ENCODE peak calls at places on chromosomes 16 and 17, in four cellular contexts. G, O, C and Y are unnamed samples.

GRCh38 chr16:50668368-50669008 is 12.6 kb downstream of the SNX20 start:
- DNase-seq in C (no peak), O (no peak), G (no peak), Y (no peak)

GRCh38 chr16:23729503-23730424 is 16.7 kb upstream of the ERN2 start:
- DNase-seq in O (no peak), C (no peak), G (peak), Y (no peak)

GRCh38 chr17:1144139-1144538 is 35.6 kb downstream of the ABR start:
- DNase-seq in C (no peak), G (no peak), O (no peak), Y (no peak)

GRCh38 chr17:39171933-39172332 is 6.0 kb upstream of the ARL5C start:
- DNase-seq in O (no peak), G (no peak), C (no peak), Y (no peak)

GRCh38 chr17:45843722-45844121 is 959 bp upstream of the SPPL2C start:
- DNase-seq in O (no peak), G (no peak), C (no peak), Y (no peak)

GRCh38 chr17:36773039-36773438 is 164.2 kb upstream of the LHX1 start:
- DNase-seq in G (peak), C (no peak), O (no peak), Y (no peak)

GRCh38 chr16:84062734-84063640 is 20.4 kb upstream of the SLC38A8 start:
- DNase-seq in C (peak), O (peak), G (peak), Y (peak)

GRCh38 chr17:58337600-58338453 is 9.2 kb upstream of the TSPOAP1 start:
- DNase-seq in C (no peak), G (peak), O (peak), Y (peak)

GRCh38 chr17:6928193-6928592 is 67.7 kb upstream of the ALOX12 start:
- DNase-seq in G (no peak), C (no peak), O (no peak), Y (no peak)

GRCh38 chr17:74922172-74922571 is 883 bp downstream of the USH1G start:
- DNase-seq in O (no peak), G (no peak), C (no peak), Y (no peak)

GRCh38 chr16:78925071-78925714 is 675.3 kb downstream of the MAF start:
- DNase-seq in O (peak), C (peak), G (peak), Y (no peak)

GRCh38 chr17:34306466-34306865 is 12.8 kb upstream of the CCL8 start:
- DNase-seq in G (peak), C (peak), O (no peak), Y (no peak)

GRCh38 chr17:8076502-8077266 is 10.8 kb downstream of the ALOX12B start:
- DNase-seq in C (no peak), O (no peak), G (no peak), Y (no peak)

GRCh38 chr16:83925095-83925905 is 26.4 kb downstream of the MLYCD start:
- DNase-seq in C (peak), O (peak), G (no peak), Y (no peak)

GRCh38 chr16:14309906-14310305 is 238.8 kb downstream of the MRTFB start:
- DNase-seq in O (no peak), G (no peak), C (no peak), Y (no peak)

GRCh38 chr17:258045-258734 is 76.7 kb upstream of the DOC2B start:
- DNase-seq in C (no peak), O (no peak), G (no peak), Y (no peak)

DNA sequence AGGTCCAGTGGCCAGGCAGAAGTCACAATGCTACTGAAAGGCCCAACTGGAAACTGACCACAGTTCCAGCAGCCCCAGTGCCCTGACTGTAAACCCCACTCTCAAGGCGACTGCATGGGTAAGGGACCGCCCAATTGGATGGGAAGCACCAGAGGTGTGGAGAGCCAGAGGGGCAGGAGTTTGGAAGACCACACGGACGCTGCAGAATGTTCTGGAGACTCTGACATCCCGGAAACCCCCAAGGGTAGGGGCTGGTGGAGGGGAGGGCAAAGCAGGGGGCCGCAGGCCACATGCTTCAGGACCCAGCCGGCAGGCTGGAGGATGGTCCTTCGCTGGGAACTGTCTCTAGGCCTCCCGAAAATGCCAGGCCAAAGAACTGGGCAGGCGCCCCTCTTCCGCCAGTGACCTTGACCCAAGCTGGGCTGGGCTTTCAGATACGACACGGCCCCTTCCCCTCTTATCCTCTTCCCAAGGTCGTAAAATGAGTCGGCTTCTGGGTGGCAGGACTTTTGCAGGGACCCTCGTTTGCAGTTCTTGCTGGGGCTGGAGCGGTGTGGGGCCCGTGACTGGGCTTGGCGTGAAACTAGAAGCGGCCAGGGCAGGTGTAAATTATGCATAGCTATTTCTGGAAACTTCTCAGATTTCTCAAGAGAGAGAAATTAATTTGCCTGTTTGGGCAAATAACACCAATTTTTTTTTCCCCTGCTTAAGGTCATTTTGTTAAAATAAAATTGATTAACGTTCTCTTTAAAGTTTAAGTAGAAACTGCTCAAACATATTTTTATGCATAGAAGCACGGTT is 110.2 kb downstream of the C16orf78 start:
- DNase-seq in C (no peak), O (no peak), G (peak), Y (no peak)
- H3K4me3 ChIP-seq in C (no peak), O (peak), G (peak), Y (no peak)

DNA sequence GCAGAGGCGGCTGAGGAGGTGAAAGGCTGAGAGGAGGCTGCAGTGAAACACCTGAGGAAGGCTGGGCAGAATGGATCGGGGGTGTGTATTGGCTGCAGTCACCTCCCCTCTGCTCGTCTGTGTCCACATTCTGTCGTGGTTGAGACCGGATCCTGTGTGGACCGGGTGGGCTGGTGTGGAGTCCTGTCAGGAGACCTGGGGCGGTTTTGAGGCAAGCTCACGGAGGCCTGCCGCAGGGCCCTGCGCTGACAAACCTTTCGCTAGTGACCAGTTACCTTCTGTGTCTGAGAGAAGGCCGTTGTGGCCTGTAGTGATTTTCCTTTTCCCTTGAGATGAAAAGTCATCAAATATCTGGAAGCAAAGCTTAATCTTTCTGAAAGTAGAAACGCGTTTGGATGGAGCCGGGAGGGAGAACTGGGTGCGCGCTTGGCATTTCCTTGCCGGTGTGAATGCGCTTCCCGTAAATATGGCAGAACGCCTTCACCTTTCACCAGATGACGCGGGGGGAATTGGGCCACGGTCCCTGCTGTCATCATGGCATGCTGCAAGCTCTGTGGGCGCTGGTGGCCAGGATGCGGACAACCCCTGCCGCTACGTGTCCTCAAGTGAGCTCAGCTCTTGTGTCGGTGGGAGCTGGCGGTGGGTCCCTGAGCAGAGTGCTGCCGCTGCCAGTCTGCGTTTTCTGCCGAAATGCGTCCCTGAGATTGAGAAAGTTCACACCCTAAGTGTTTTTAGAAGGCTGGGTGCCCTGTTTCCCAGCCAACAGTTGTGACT is 6.2 kb downstream of the BANP start:
- DNase-seq in C (no peak), G (no peak), O (no peak), Y (no peak)
- H3K4me3 ChIP-seq in C (no peak), G (no peak), O (peak), Y (no peak)

DNA sequence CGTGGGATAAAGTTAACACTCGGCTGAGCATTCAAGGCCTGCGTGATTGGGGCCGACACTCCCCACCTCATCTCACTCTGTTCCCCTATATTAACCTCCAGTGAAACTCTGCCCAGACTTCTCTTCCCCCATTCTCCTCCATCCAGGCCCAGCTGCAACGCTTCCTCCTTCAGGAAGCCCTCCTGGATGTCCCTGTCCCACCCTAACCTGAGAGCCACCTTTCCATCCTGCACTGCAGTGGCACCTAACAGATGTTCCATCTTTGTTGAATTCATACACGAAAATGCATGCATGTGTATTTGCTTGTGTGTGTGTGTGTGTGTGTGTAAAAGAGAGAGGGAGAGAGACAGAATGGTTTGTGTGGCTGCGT is 32.6 kb upstream of the SBK1 start:
- DNase-seq in O (no peak), C (no peak), G (no peak), Y (no peak)
- H3K4me3 ChIP-seq in O (peak), C (no peak), G (no peak), Y (no peak)

GRCh38 chr16:1214693-1215092 is 10.4 kb downstream of the TPSG1 start:
- DNase-seq in C (no peak), G (no peak), O (no peak), Y (no peak)
- H3K4me3 ChIP-seq in C (no peak), G (no peak), O (no peak), Y (no peak)

DNA sequence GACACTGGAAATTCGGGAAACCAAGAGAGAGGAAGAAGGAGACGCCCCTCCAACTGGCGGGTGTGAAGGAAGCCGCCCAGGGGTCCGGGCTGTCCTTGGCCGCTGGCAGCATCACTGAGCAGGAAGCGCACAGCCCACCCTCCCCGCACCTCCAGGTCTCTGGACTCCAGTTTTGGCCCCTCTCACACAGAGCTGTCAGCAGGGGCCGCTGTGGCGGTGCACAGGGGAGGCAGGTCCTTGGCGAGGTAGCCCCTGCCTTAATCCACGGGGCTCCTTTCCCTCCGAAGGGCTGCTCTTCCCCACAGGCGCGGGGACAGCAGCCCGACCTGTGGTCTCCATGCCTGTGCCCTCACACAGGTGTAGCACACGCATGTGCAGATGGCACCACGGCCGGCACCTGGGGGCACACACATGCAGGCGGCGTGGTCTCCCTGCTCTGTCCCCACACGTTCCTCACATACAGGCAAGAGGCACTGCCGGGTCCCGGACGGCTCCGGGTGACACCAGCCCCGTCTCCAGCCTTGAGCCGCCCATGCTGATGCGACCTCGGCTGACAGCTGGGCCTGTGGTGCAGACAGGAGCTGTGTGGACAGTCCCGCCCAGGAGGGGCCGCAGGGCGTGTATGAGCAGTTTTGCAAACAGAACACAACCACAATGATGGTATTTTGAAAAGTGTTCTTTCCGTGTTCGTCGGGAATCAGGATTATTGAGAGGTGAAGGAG is 26.6 kb upstream of the CHMP6 start:
- DNase-seq in O (no peak), C (no peak), G (no peak), Y (no peak)
- H3K4me3 ChIP-seq in O (no peak), C (no peak), G (no peak), Y (no peak)

GRCh38 chr17:55773671-55774070 is 22.8 kb downstream of the PCTP start:
- DNase-seq in O (no peak), C (no peak), G (no peak), Y (no peak)

GRCh38 chr17:55774834-55775233 is 24.0 kb downstream of the PCTP start:
- DNase-seq in C (no peak), G (no peak), O (no peak), Y (no peak)

GRCh38 chr17:55770220-55770870 is 19.5 kb downstream of the PCTP start:
- DNase-seq in G (peak), C (peak), O (no peak), Y (no peak)

GRCh38 chr17:55769625-55770000 is 18.8 kb downstream of the PCTP start:
- DNase-seq in G (no peak), O (no peak), C (no peak), Y (no peak)

GRCh38 chr17:55772086-55772485 is 21.2 kb downstream of the PCTP start:
- DNase-seq in G (no peak), O (no peak), C (no peak), Y (no peak)
- H3K4me3 ChIP-seq in G (no peak), O (no peak), C (no peak), Y (no peak)

DNA sequence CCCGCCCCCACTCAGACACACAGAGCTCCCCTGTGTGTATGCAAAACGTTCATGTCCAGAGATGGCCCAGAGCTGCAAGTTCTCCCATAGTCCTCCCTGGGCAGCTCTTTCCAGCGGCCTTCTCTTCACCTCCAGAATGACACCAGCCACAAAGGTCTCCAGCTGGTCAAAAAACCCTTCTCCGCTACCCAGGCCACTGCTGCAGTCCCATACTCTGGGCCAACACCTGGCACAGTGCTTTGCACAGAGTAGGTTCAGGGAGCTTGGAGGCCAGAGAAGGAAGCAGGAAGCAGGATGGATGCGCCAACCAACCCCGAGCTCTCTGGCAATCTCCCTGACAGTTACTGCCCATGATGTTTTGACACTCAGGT is 1.1 kb upstream of the STAT5B start:
- DNase-seq in O (no peak), C (no peak), G (no peak), Y (no peak)
- H3K4me3 ChIP-seq in O (peak), C (no peak), G (peak), Y (no peak)

DNA sequence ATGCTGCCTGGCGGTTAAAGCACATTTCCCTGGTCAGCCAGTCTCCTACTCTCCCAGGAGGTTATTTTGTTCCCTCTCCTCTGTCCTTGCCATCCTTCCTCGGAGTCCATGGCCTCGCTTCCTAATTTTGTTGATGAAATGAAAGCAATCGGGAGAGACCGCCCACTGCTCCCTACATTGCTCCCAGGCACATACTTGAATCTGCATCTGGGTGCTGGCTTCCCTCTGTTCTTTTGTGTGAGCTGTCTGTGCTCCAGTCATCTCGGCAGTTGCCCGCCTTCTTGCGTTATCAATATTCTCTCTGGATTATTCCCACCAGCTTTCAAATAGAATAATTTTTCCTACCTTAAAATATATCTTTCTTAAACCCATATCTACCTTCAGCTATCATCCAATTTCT is 11.1 kb downstream of the KRT23 start:
- DNase-seq in O (no peak), C (no peak), G (no peak), Y (no peak)
- H3K4me3 ChIP-seq in O (no peak), C (no peak), G (no peak), Y (no peak)